ENCODE peak calls at places on chromosome 11, in eight cellular contexts. H is amniotic stem cell; A is HT1080; V is RWPE1; E is NCI-H1105 treated with DMSO at 0.1 percent for 48 hours; R is stimulated activated effector memory CD8-positive, alpha-beta T cell treated with anti-CD3 and anti-CD28 coated beads, Interleukin-12 subunit alpha, Interleukin-12 subunit beta, amount 100 ng/mL, for 72 hours; S is KBM-7; P is cardiac fibroblast. M is an unnamed sample.

GRCh38 chr11:128905345-128906184 is 14.4 kb downstream of the KCNJ5 start:
- DNase-seq in H (no peak), A (no peak), V (peak), E (peak), R (no peak), S (peak), P (peak), M (no peak)

GRCh38 chr11:117872962-117873827 is 3.3 kb downstream of the FXYD6 start:
- DNase-seq in H (no peak), A (no peak), V (no peak), E (no peak), R (no peak), S (no peak), P (no peak), M (no peak)

GRCh38 chr11:74035264-74035663 is 26.4 kb upstream of the UCP3 start:
- DNase-seq in H (no peak), A (no peak), V (no peak), E (no peak), R (no peak), S (no peak), P (peak), M (no peak)

GRCh38 chr11:95296165-95296564 is 65.2 kb upstream of the SESN3 start:
- DNase-seq in H (no peak), A (no peak), V (no peak), E (peak), R (no peak), S (no peak), P (no peak), M (no peak)

GRCh38 chr11:27718853-27719574 is 18.8 kb upstream of the BDNF start:
- DNase-seq in H (no peak), A (peak), V (peak), E (peak), R (no peak), S (no peak), P (peak), M (no peak)

GRCh38 chr11:64250875-64251721 is at the start of gene PLCB3:
- DNase-seq in H (no peak), A (peak), V (no peak), E (peak), R (peak), S (peak), P (peak), M (no peak)

GRCh38 chr11:85961930-85962363 is 106.8 kb downstream of the CCDC83 start:
- DNase-seq in H (no peak), A (no peak), V (peak), E (peak), R (no peak), S (no peak), P (peak), M (peak)

GRCh38 chr11:59753650-59754493 is 1.3 kb upstream of the STX3 start:
- DNase-seq in H (peak), A (peak), V (peak), E (peak), R (peak), S (peak), P (peak), M (no peak)

GRCh38 chr11:118216621-118217526 is 7.9 kb downstream of the JAML start:
- DNase-seq in H (no peak), A (no peak), V (no peak), E (no peak), R (no peak), S (no peak), P (no peak), M (no peak)

GRCh38 chr11:96098511-96099241 is 174.8 kb upstream of the MTMR2 start:
- DNase-seq in H (no peak), A (peak), V (no peak), E (no peak), R (no peak), S (no peak), P (peak), M (no peak)